ENCODE peak calls at places on chromosome 4, in five cellular contexts. S is COR-L47, J is cardiac muscle cell, G is germinal center, K is SK-N-DZ. W is an unnamed sample.

GRCh38 chr4:146255874-146256273 is 41.5 kb downstream of the REELD1 start:
- DNase-seq in G (no peak), S (no peak), K (no peak), J (peak), W (no peak)

GRCh38 chr4:105714071-105714521 is 5.5 kb downstream of the GSTCD start:
- DNase-seq in G (peak), S (no peak), K (no peak), J (peak), W (no peak)

GRCh38 chr4:167578906-167579305 is 344.6 kb upstream of the SPOCK3 start:
- DNase-seq in K (peak), G (no peak), J (no peak), S (no peak), W (no peak)

GRCh38 chr4:159946983-159947645 is 844.2 kb downstream of the RAPGEF2 start:
- DNase-seq in G (peak), K (peak), S (peak), J (peak), W (peak)

GRCh38 chr4:184193556-184194525 is 23.8 kb downstream of the ENPP6 start:
- DNase-seq in S (no peak), K (no peak), J (no peak), G (no peak), W (no peak)

GRCh38 chr4:38791005-38791404 is 8.2 kb upstream of the TLR10 start:
- DNase-seq in G (no peak), S (no peak), J (no peak), K (no peak), W (no peak)

GRCh38 chr4:3766207-3766790 is at the start of gene ADRA2C:
- DNase-seq in K (no peak), G (peak), J (peak), S (peak), W (no peak)

GRCh38 chr4:121977251-121978168 is 25.6 kb upstream of the TRPC3 start:
- DNase-seq in S (peak), K (no peak), J (peak), G (peak), W (no peak)

GRCh38 chr4:13541720-13542576 is 2.4 kb downstream of the NKX3-2 start:
- DNase-seq in K (no peak), S (no peak), G (no peak), J (no peak), W (no peak)